ENCODE peak calls at places on chromosomes 4 and X, in seven cellular contexts. P is fibroblast of villous mesenchyme, Q is AG09319, A is body of pancreas, J is suprapubic skin, Z is GM23338, H is ovary. Y is an unnamed sample.

GRCh38 chr4:36208884-36209473 is 35.3 kb downstream of the ARAP2 start:
- DNase-seq in P (no peak), Q (no peak), A (no peak), J (no peak), Z (no peak), H (no peak), Y (no peak)

GRCh38 chrX:101427954-101428353 is 19.9 kb downstream of the HNRNPH2 start:
- DNase-seq in P (no peak), Q (no peak), A (no peak), J (no peak), Z (no peak), H (no peak), Y (no peak)

GRCh38 chr4:116925900-116926457 is 159.4 kb downstream of the TRAM1L1 start:
- DNase-seq in P (no peak), Q (no peak), A (peak; percentile 49), J (no peak), Z (peak; percentile 79), H (peak; percentile 10), Y (no peak)

GRCh38 chrX:46965125-46965758 is 53.0 kb downstream of the JADE3 start:
- DNase-seq in P (peak; percentile 65), Q (no peak), A (no peak), J (no peak), Z (no peak), H (no peak), Y (no peak)

GRCh38 chrX:16633754-16634153 is 16.2 kb upstream of the S100G start:
- DNase-seq in P (peak; percentile 69), Q (no peak), A (no peak), J (no peak), Z (no peak), H (no peak), Y (no peak)

GRCh38 chr4:94304365-94304971 is 38.2 kb downstream of the HPGDS start:
- DNase-seq in P (peak; percentile 53), Q (peak; percentile 8), A (no peak), J (no peak), Z (peak; percentile 52), H (no peak), Y (no peak)

GRCh38 chr4:4485806-4486205 is 56.0 kb downstream of the STX18 start:
- DNase-seq in P (no peak), Q (no peak), A (no peak), J (no peak), Z (no peak), H (no peak), Y (no peak)

GRCh38 chr4:3482707-3483106 is 19.6 kb downstream of the DOK7 start:
- DNase-seq in P (no peak), Q (no peak), A (no peak), J (no peak), Z (no peak), H (no peak), Y (no peak)

GRCh38 chr4:142563682-142564291 is 282.3 kb downstream of the INPP4B start:
- DNase-seq in P (no peak), Q (no peak), A (no peak), J (no peak), Z (no peak), H (no peak), Y (no peak)

GRCh38 chrX:13932416-13932815 is 97.3 kb downstream of the GEMIN8 start:
- DNase-seq in P (no peak), Q (no peak), A (no peak), J (no peak), Z (no peak), H (no peak), Y (no peak)

GRCh38 chrX:98523026-98523425 is 1639.3 kb downstream of the RPA4 start:
- DNase-seq in P (no peak), Q (no peak), A (no peak), J (no peak), Z (peak; percentile 3), H (no peak), Y (no peak)

GRCh38 chrX:135213200-135213844 is 38.5 kb upstream of the ETDA start:
- DNase-seq in P (no peak), Q (no peak), A (no peak), J (no peak), Z (no peak), H (no peak), Y (no peak)

GRCh38 chr4:155331478-155331877 is 45.3 kb downstream of the MAP9 start:
- DNase-seq in P (no peak), Q (no peak), A (no peak), J (no peak), Z (no peak), H (no peak), Y (no peak)

GRCh38 chr4:65669008-65669971 is 999 bp downstream of the EPHA5 start:
- DNase-seq in P (no peak), Q (no peak), A (no peak), J (peak; percentile 46), Z (peak; percentile 62), H (peak; percentile 41), Y (no peak)

GRCh38 chrX:115616943-115617563 is 56.1 kb downstream of the PLS3 start:
- DNase-seq in P (peak; percentile 55), Q (no peak), A (no peak), J (no peak), Z (no peak), H (no peak), Y (no peak)

GRCh38 chr4:10204401-10205058 is 87.9 kb upstream of the WDR1 start:
- DNase-seq in P (no peak), Q (no peak), A (no peak), J (no peak), Z (no peak), H (no peak), Y (no peak)

GRCh38 chr4:102730968-102731533 is 29.7 kb downstream of the MANBA start:
- DNase-seq in P (no peak), Q (no peak), A (no peak), J (no peak), Z (peak; percentile 70), H (no peak), Y (no peak)

GRCh38 chr4:153591441-153591840 is 92.6 kb upstream of the TLR2 start:
- DNase-seq in P (no peak), Q (no peak), A (no peak), J (no peak), Z (no peak), H (no peak), Y (no peak)

GRCh38 chr4:130172156-130172555 is 1076.2 kb downstream of the C4orf33 start:
- DNase-seq in P (no peak), Q (no peak), A (no peak), J (no peak), Z (no peak), H (no peak), Y (no peak)

GRCh38 chrX:141733371-141733770 is 34.8 kb upstream of the SPANXD start:
- DNase-seq in P (no peak), Q (no peak), A (no peak), J (no peak), Z (no peak), H (no peak), Y (no peak)

GRCh38 chr4:123170843-123171242 is 225.8 kb upstream of the SPRY1 start:
- DNase-seq in P (no peak), Q (no peak), A (no peak), J (no peak), Z (no peak), H (no peak), Y (no peak)

GRCh38 chrX:45851434-45851991 is 650.8 kb upstream of the DIPK2B start:
- DNase-seq in P (peak; percentile 20), Q (no peak), A (peak; percentile 34), J (peak; percentile 63), Z (peak; percentile 83), H (peak; percentile 25), Y (peak; percentile 52)

GRCh38 chr4:123892997-123893745 is 496.6 kb downstream of the SPRY1 start:
- DNase-seq in P (peak; percentile 90), Q (peak; percentile 40), A (no peak), J (no peak), Z (no peak), H (no peak), Y (no peak)

GRCh38 chrX:57817302-57817701 is 93.0 kb downstream of the ZXDA start:
- DNase-seq in P (no peak), Q (no peak), A (no peak), J (no peak), Z (peak; percentile 5), H (no peak), Y (no peak)
- TF ChIP-seq CTCF in P (peak; percentile 42), Q (peak; percentile 53), A (peak; percentile 25), J (no peak), Z (peak; percentile 56), H (no peak), Y (no peak)

DNA sequence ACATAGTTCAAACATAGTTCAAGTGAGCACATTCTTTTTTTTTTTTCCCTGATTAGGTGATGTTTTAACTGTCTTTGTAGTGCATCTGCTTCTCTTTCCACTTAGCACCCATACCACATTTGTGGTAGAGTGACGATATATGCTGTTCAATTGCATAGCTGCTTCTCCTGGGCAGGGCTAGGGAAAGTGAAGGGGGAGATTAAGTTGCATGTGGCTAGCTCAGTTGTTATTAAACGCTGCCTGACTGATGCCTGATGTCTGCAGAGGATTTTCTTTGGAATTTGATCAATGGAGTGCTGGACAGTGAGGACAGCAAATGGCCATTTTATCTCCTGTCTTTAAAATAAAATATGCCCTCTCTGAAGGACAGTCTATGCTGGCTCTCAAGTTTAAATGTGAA is 63.7 kb downstream of the ANK2 start:
- DNase-seq in P (no peak), Q (no peak), A (no peak), J (no peak), Z (no peak), H (no peak), Y (no peak)
- TF ChIP-seq CTCF in P (no peak), Q (no peak), A (no peak), J (no peak), Z (no peak), H (no peak), Y (no peak)

GRCh38 chr4:76106442-76106841 is 31.9 kb downstream of the ART3 start:
- DNase-seq in P (no peak), Q (no peak), A (no peak), J (no peak), Z (peak; percentile 62), H (no peak), Y (no peak)

GRCh38 chr4:76105652-76106051 is 31.1 kb downstream of the ART3 start:
- DNase-seq in P (no peak), Q (no peak), A (no peak), J (no peak), Z (no peak), H (no peak), Y (no peak)

DNA sequence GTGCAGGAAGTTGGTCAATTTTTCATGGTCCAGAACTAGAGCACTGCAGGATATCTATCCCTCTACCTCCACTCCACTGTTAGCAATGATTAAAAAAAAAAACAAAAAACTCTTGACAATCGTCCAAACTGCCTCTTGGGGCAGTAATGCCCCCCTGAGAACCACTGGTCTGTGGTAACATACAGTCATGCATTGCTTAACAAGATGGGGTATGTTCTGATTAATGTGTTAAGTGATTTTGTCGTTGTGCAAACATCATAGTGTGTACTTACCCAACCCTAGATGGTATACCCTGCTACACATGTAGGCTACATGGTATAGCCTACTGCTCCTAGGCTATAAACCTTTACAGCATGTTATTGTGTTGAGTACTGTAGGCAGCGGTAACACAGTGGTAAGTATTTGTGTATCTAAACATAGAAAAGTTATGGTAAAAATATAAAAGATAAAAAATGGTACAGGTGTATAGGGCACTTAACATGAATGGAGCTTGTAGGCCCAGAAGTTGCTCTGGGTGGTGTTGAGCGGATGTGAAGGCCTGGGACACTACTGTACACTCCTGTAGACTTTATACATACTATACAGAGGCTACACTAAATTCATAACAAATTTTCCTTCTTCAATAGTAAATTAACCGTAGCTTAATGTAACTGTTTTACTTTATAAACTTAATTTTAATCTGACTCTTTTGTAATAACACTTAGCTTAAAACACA is 34.1 kb downstream of the ART3 start:
- DNase-seq in P (peak; percentile 15), Q (no peak), A (no peak), J (no peak), Z (peak; percentile 46), H (no peak), Y (no peak)
- TF ChIP-seq CTCF in P (no peak), Q (no peak), A (no peak), J (no peak), Z (peak; percentile 55), H (no peak), Y (no peak)

GRCh38 chr4:15075875-15076274 is 73.6 kb downstream of the CPEB2 start:
- DNase-seq in P (no peak), Q (no peak), A (no peak), J (no peak), Z (no peak), H (no peak), Y (no peak)
- TF ChIP-seq CTCF in P (no peak), Q (no peak), A (no peak), J (no peak), Z (no peak), H (no peak), Y (no peak)

Y was measured in keratinocyte.